ENCODE peak calls at places on chromosomes 11 and 22, in four cellular contexts. One of them, this sample, is unnamed.

GRCh38 chr11:20081336-20081735 is 78.9 kb downstream of the DBX1 start:
- DNase-seq in T-helper 1 cell: no peak
- DNase-seq in NCI-H69: no peak
- DNase-seq in tibial nerve: no peak
- DNase-seq in this sample: no peak

GRCh38 chr22:44727709-44728108 is 24.7 kb upstream of the ARHGAP8 start:
- DNase-seq in T-helper 1 cell: no peak
- DNase-seq in NCI-H69: no peak
- DNase-seq in tibial nerve: no peak
- DNase-seq in this sample: no peak

GRCh38 chr22:42438293-42438650 is 6.1 kb upstream of the NFAM1 start:
- DNase-seq in T-helper 1 cell: no peak
- DNase-seq in NCI-H69: peak
- DNase-seq in tibial nerve: no peak
- DNase-seq in this sample: no peak

GRCh38 chr11:92886243-92886905 is 83.1 kb upstream of the MTNR1B start:
- DNase-seq in T-helper 1 cell: no peak
- DNase-seq in NCI-H69: peak
- DNase-seq in tibial nerve: no peak
- DNase-seq in this sample: peak

GRCh38 chr11:70084046-70084984 is 6.2 kb downstream of the ANO1 start:
- DNase-seq in T-helper 1 cell: no peak
- DNase-seq in NCI-H69: no peak
- DNase-seq in tibial nerve: no peak
- DNase-seq in this sample: no peak

GRCh38 chr11:71171576-71171975 is 80.8 kb downstream of the SHANK2 start:
- DNase-seq in T-helper 1 cell: no peak
- DNase-seq in NCI-H69: no peak
- DNase-seq in tibial nerve: no peak
- DNase-seq in this sample: no peak

GRCh38 chr11:40787243-40787642 is 672.2 kb downstream of the LRRC4C start:
- DNase-seq in T-helper 1 cell: no peak
- DNase-seq in NCI-H69: no peak
- DNase-seq in tibial nerve: no peak
- DNase-seq in this sample: no peak

GRCh38 chr11:227824-228223 is 8.3 kb downstream of the SIRT3 start:
- DNase-seq in T-helper 1 cell: no peak
- DNase-seq in NCI-H69: no peak
- DNase-seq in tibial nerve: no peak
- DNase-seq in this sample: no peak

GRCh38 chr22:31526275-31526674 is 29.9 kb downstream of the SFI1 start:
- DNase-seq in T-helper 1 cell: no peak
- DNase-seq in NCI-H69: no peak
- DNase-seq in tibial nerve: no peak
- DNase-seq in this sample: no peak

GRCh38 chr11:7604331-7604973 is 68.8 kb downstream of the CYB5R2 start:
- DNase-seq in T-helper 1 cell: no peak
- DNase-seq in NCI-H69: no peak
- DNase-seq in tibial nerve: no peak
- DNase-seq in this sample: no peak

GRCh38 chr11:16806791-16807190 is 68.3 kb downstream of the C11orf58 start:
- DNase-seq in T-helper 1 cell: no peak
- DNase-seq in NCI-H69: no peak
- DNase-seq in tibial nerve: no peak
- DNase-seq in this sample: no peak

This sample was measured in glutamatergic neuron.